ENCODE peak calls at places on chromosomes 7 and 10, in seven cellular contexts. S is GM23248, C is hepatocyte, P is HCT116, E is MM.1S, I is PC-3, O is neural progenitor cell. D is an unnamed sample.

GRCh38 chr7:30556854-30557644 is 37.6 kb upstream of the GARS1 start:
- DNase-seq in S (no peak), C (no peak), P (no peak), E (no peak), I (peak; percentile 49), O (peak; percentile 91), D (peak; percentile 80)

GRCh38 chr10:101961591-101962498 is 94.1 kb downstream of the ARMH3 start:
- DNase-seq in S (peak; percentile 78), C (peak; percentile 8), P (no peak), E (no peak), I (peak; percentile 43), O (no peak), D (no peak)

GRCh38 chr7:5143106-5143505 is 46.9 kb upstream of the WIPI2 start:
- DNase-seq in S (no peak), C (no peak), P (no peak), E (no peak), I (no peak), O (no peak), D (no peak)

GRCh38 chr10:30581779-30582380 is 47.7 kb downstream of the LYZL2 start:
- DNase-seq in S (peak; percentile 61), C (peak; percentile 51), P (peak; percentile 36), E (no peak), I (peak; percentile 54), O (peak; percentile 52), D (peak; percentile 74)

GRCh38 chr7:39130740-39131538 is 153.2 kb downstream of the POU6F2 start:
- DNase-seq in S (no peak), C (no peak), P (no peak), E (no peak), I (no peak), O (peak; percentile 36), D (peak; percentile 22)

GRCh38 chr7:72152171-72153131 is 259.7 kb downstream of the CALN1 start:
- DNase-seq in S (no peak), C (peak; percentile 12), P (no peak), E (no peak), I (no peak), O (peak; percentile 18), D (no peak)

GRCh38 chr10:130354976-130355795 is 219.0 kb downstream of the GLRX3 start:
- DNase-seq in S (no peak), C (no peak), P (no peak), E (no peak), I (no peak), O (no peak), D (no peak)

GRCh38 chr7:73995330-73995729 is 32.6 kb upstream of the ELN start:
- DNase-seq in S (peak; percentile 81), C (peak; percentile 42), P (no peak), E (no peak), I (peak; percentile 13), O (no peak), D (no peak)

GRCh38 chr7:732094-732541 is 5.0 kb upstream of the PRKAR1B start:
- DNase-seq in S (no peak), C (peak; percentile 75), P (peak; percentile 24), E (no peak), I (peak; percentile 62), O (no peak), D (peak; percentile 71)

GRCh38 chr7:128194533-128195282 is 46.4 kb upstream of the LEP start:
- DNase-seq in S (peak; percentile 15), C (no peak), P (no peak), E (no peak), I (no peak), O (no peak), D (no peak)

GRCh38 chr7:134140889-134141867 is 14.0 kb downstream of the LRGUK start:
- DNase-seq in S (peak; percentile 74), C (peak; percentile 75), P (peak; percentile 15), E (peak; percentile 79), I (peak; percentile 72), O (peak; percentile 71), D (peak; percentile 94)

GRCh38 chr10:129912161-129912917 is 51.7 kb downstream of the EBF3 start:
- DNase-seq in S (peak; percentile 30), C (no peak), P (no peak), E (no peak), I (no peak), O (no peak), D (no peak)

GRCh38 chr10:77400041-77400440 is 237.6 kb downstream of the KCNMA1 start:
- DNase-seq in S (no peak), C (no peak), P (no peak), E (no peak), I (no peak), O (peak; percentile 46), D (no peak)

GRCh38 chr10:104478380-104478779 is 124.7 kb downstream of the CFAP58 start:
- DNase-seq in S (peak; percentile 8), C (no peak), P (no peak), E (no peak), I (no peak), O (no peak), D (no peak)

GRCh38 chr10:132866601-132867381 is 75.6 kb downstream of the CFAP46 start:
- DNase-seq in S (no peak), C (no peak), P (no peak), E (no peak), I (no peak), O (no peak), D (no peak)

GRCh38 chr7:158763454-158764033 is 58.9 kb upstream of the NCAPG2 start:
- DNase-seq in S (no peak), C (no peak), P (no peak), E (no peak), I (no peak), O (no peak), D (no peak)

GRCh38 chr7:108358553-108358952 is 97.7 kb downstream of the NRCAM start:
- DNase-seq in S (peak; percentile 65), C (peak; percentile 83), P (no peak), E (no peak), I (peak; percentile 87), O (no peak), D (peak; percentile 32)

GRCh38 chr10:27658788-27659187 is 86.8 kb downstream of the MKX start:
- DNase-seq in S (peak; percentile 90), C (no peak), P (peak; percentile 36), E (no peak), I (peak; percentile 75), O (no peak), D (no peak)

GRCh38 chr7:125675169-125675568 is 745.5 kb upstream of the POT1 start:
- DNase-seq in S (no peak), C (no peak), P (no peak), E (no peak), I (no peak), O (no peak), D (no peak)

GRCh38 chr10:17286562-17287089 is 58.6 kb downstream of the VIM start:
- DNase-seq in S (no peak), C (no peak), P (no peak), E (no peak), I (no peak), O (no peak), D (no peak)

GRCh38 chr7:73725703-73726466 is 6.4 kb upstream of the STX1A start:
- DNase-seq in S (peak; percentile 80), C (peak; percentile 91), P (peak; percentile 73), E (peak; percentile 82), I (peak; percentile 94), O (peak; percentile 91), D (peak; percentile 95)

GRCh38 chr7:26397786-26398435 is 106.2 kb downstream of the SNX10 start:
- DNase-seq in S (peak; percentile 54), C (peak; percentile 51), P (no peak), E (peak; percentile 38), I (peak; percentile 14), O (peak; percentile 78), D (peak; percentile 76)

GRCh38 chr10:69579661-69580060 is 6.4 kb upstream of the NEUROG3 start:
- DNase-seq in S (no peak), C (no peak), P (no peak), E (no peak), I (no peak), O (no peak), D (no peak)
- TF ChIP-seq EZH2 in S (no peak), C (no peak), P (no peak), E (no peak), I (no peak), O (no peak), D (peak; percentile 66)

DNA sequence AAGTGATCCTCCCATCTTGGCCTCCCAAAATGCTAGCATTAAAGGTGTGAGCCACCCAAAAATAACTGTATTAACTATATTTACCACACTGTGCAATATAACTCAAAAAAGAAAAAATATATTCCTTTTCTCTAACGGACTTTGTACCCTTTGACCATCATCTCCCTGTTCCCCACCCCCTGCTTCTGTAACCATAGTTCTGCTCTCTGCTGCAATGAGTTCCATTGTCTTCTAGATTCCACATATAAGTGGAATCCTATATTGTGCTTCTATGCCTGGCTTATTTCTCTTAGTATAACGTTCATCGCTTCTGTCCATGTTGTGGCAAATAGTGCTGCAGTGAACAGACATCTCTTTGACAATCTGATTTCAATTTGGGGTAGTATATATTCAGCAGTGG is 4.2 kb downstream of the TMEM248 start:
- DNase-seq in S (no peak), C (no peak), P (no peak), E (no peak), I (no peak), O (no peak), D (no peak)
- H3K4me1 ChIP-seq in S (peaks cover 9% of the 10 kb centered on the region), C (peaks cover 11% of the 10 kb centered on the region), P (no peaks in the 10 kb centered on the region), E (peaks cover under 1% of the 10 kb centered on the region), I (peaks cover 5% of the 10 kb centered on the region), O (peaks cover 4% of the 10 kb centered on the region), D (peaks cover 8% of the 10 kb centered on the region)

DNA sequence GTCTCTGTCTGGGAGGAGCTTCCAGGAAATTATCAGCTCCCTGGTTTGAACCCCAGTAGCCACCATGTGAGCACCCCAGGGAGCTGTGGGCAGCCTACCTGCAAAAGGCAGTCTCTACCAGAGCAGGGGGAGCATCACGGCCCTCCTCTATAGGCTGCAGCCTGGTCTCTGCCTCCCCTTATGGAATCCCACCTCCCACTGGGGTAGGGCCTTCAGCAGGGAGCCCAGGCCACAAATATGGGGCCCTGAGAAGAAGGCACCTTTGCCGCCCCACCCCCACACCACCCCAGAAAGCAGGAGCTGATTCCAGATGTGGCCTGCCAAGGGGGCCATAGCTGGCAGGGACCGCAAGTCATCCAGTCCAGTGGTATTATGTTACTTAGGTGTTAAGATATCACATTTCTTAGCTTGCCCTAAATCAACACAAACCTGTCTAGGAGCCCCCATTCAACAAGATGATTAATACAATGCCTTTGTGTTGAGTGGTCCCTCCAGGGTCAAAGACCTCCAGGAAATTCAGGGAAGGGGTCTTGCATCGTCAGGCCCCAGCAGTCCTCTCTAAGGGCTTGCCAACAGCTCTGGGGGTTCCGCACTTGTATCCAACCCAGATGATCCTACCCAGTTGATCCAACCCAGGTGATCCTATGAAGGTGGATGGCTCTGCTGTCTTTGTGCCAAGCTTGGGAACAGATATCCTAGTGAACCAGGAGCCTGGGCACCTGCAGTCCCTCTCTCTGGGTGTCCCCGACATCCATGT is 114.9 kb downstream of the OAT start:
- DNase-seq in S (no peak), C (no peak), P (no peak), E (no peak), I (no peak), O (no peak), D (no peak)
- TF ChIP-seq EZH2phosphoT487 in S (no peak), C (no peak), P (no peak), E (no peak), I (no peak), O (no peak), D (no peak)

DNA sequence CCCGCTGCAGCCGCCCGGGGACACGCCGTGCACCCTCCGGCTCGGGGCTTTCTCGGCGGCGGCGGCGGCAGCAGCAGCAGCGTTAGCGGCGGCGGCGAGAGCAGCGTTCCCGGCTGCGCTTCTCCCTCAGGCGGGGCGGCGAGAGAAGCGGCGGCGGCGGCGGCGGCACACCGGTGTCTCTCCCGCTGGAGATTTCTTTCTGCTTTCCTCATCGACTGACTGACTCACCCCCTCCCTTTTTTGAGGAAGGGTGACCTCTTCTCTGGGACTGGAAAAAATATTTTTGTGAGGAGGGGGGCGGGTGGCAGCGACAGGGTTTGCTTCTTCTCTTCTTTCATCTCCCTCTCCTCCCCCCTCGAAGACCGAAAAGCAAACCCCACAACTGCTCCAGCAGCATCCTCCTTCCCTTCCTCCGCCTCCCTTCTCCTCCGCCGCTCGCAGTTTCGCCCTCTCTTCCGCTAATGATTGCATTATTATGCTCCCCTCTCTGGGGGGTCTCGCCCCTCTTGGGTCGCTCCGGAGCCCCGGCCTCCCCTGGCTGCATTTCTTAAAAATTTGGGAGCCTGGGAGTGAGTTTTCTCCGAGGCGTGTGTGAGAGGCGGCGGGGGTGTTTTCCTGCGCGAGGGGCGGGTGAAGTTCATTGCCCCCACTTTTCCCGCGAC is 343 bp downstream of the AUTS2 start:
- DNase-seq in S (no peak), C (no peak), P (no peak), E (no peak), I (no peak), O (peak; percentile 54), D (peak; percentile 58)
- TF ChIP-seq EZH2 in S (no peak), C (no peak), P (no peak), E (no peak), I (peak; percentile 8), O (no peak), D (no peak)